ENCODE peak calls at places on chromosomes 3 and 15, in five cellular contexts. T, H, F, E and V are unnamed samples.

GRCh38 chr3:40018369-40018768 is 209.0 kb downstream of the MYRIP start:
- DNase-seq in F (no peak), H (no peak), T (no peak), E (no peak), V (no peak)

GRCh38 chr3:32901005-32901932 is 50.2 kb upstream of the CCR4 start:
- DNase-seq in H (no peak), F (no peak), E (no peak), T (no peak), V (no peak)

GRCh38 chr15:23797747-23798157 is 110.6 kb upstream of the NDN start:
- DNase-seq in T (no peak), F (no peak), H (no peak), E (no peak), V (no peak)

GRCh38 chr3:162586591-162586990 is 1090.0 kb downstream of the OTOL1 start:
- DNase-seq in E (no peak), T (no peak), H (no peak), F (peak; percentile 57), V (peak; percentile 71)

GRCh38 chr15:22811640-22812039 is 25.2 kb downstream of the NIPA1 start:
- DNase-seq in E (peak; percentile 64), T (no peak), F (peak; percentile 12), H (no peak), V (peak; percentile 37)

GRCh38 chr15:76336254-76337046 is at the start of gene ISL2:
- DNase-seq in F (peak; percentile 96), E (peak; percentile 97), H (peak; percentile 90), T (peak; percentile 89), V (peak; percentile 83)

GRCh38 chr3:188153498-188153948 is 434 bp upstream of the LPP start:
- DNase-seq in T (peak; percentile 87), E (peak; percentile 94), F (peak; percentile 97), H (peak; percentile 86), V (peak; percentile 98)

GRCh38 chr15:92095691-92096090 is 242.2 kb downstream of the SLCO3A1 start:
- DNase-seq in E (no peak), F (no peak), H (no peak), T (no peak), V (no peak)

GRCh38 chr3:102536479-102536878 is 101.7 kb downstream of the ZPLD1 start:
- DNase-seq in E (no peak), F (peak; percentile 33), H (peak; percentile 5), T (no peak), V (peak; percentile 39)

GRCh38 chr3:196519738-196520122 is 4.6 kb upstream of the SMCO1 start:
- DNase-seq in F (no peak), H (no peak), T (no peak), E (no peak), V (peak; percentile 22)

GRCh38 chr3:66397745-66398144 is 103.1 kb downstream of the LRIG1 start:
- DNase-seq in E (no peak), F (peak; percentile 34), T (no peak), H (no peak), V (no peak)

GRCh38 chr3:64571982-64572381 is 115.8 kb downstream of the ADAMTS9 start:
- DNase-seq in H (no peak), F (no peak), E (no peak), T (no peak), V (no peak)

GRCh38 chr3:124260206-124260915 is 268.4 kb upstream of the ROPN1 start:
- DNase-seq in F (peak; percentile 73), T (no peak), H (no peak), E (no peak), V (peak; percentile 93)

GRCh38 chr3:15982243-15982642 is 184.5 kb upstream of the ANKRD28 start:
- DNase-seq in E (no peak), H (no peak), T (no peak), F (no peak), V (no peak)

GRCh38 chr15:48086582-48086981 is 34.2 kb upstream of the SLC24A5 start:
- DNase-seq in E (no peak), F (no peak), H (no peak), T (no peak), V (no peak)

GRCh38 chr3:158093526-158093925 is 12.7 kb downstream of the SHOX2 start:
- DNase-seq in E (no peak), F (no peak), H (no peak), T (no peak), V (no peak)

GRCh38 chr3:53709856-53710674 is 136.2 kb downstream of the CHDH start:
- DNase-seq in T (peak; percentile 60), F (peak; percentile 53), E (peak; percentile 90), H (peak; percentile 71), V (peak; percentile 68)

GRCh38 chr3:134445631-134446030 is 40.2 kb downstream of the ANAPC13 start:
- DNase-seq in T (no peak), E (no peak), H (no peak), F (no peak), V (peak; percentile 86)

GRCh38 chr15:40313531-40314398 is 6.0 kb upstream of the PLCB2 start:
- DNase-seq in H (no peak), F (no peak), T (no peak), E (no peak), V (no peak)

GRCh38 chr3:25454411-25454927 is 26.4 kb downstream of the RARB start:
- DNase-seq in F (no peak), T (no peak), H (no peak), E (no peak), V (no peak)

GRCh38 chr3:49638445-49638844 is 35.7 kb upstream of the APEH start:
- DNase-seq in F (peak; percentile 31), T (no peak), E (no peak), H (no peak), V (peak; percentile 33)

GRCh38 chr3:107068980-107069379 is 308.3 kb upstream of the CCDC54 start:
- DNase-seq in H (no peak), T (no peak), F (peak; percentile 83), E (no peak), V (peak; percentile 50)

GRCh38 chr15:68578960-68579935 is at the start of gene CORO2B:
- DNase-seq in F (peak; percentile 47), T (no peak), H (no peak), E (peak; percentile 61), V (peak; percentile 48)

GRCh38 chr15:80735344-80735743 is 40.2 kb downstream of the ABHD17C start:
- DNase-seq in E (no peak), T (no peak), H (no peak), F (no peak), V (no peak)

GRCh38 chr15:70156781-70157261 is 59.1 kb upstream of the TLE3 start:
- DNase-seq in T (no peak), F (peak; percentile 34), E (no peak), H (no peak), V (peak; percentile 46)

GRCh38 chr15:88769161-88769971 is 33.9 kb upstream of the ACAN start:
- DNase-seq in F (peak; percentile 5), E (peak; percentile 69), T (no peak), H (no peak), V (no peak)

GRCh38 chr15:57118013-57118799 is 199.8 kb downstream of the TCF12 start:
- DNase-seq in F (peak; percentile 31), T (no peak), H (no peak), E (no peak), V (peak; percentile 55)

GRCh38 chr15:99993262-99993661 is 260.0 kb upstream of the LYSMD4 start:
- DNase-seq in F (no peak), E (no peak), T (no peak), H (no peak), V (no peak)

GRCh38 chr15:99992611-99993231 is 259.5 kb upstream of the LYSMD4 start:
- DNase-seq in F (no peak), E (no peak), H (no peak), T (no peak), V (no peak)

GRCh38 chr15:99996667-99997066 is 263.4 kb upstream of the LYSMD4 start:
- DNase-seq in F (no peak), T (no peak), E (no peak), H (no peak), V (no peak)

GRCh38 chr15:99993681-99994131 is 260.5 kb upstream of the LYSMD4 start:
- DNase-seq in E (no peak), F (no peak), T (no peak), H (no peak), V (no peak)

DNA sequence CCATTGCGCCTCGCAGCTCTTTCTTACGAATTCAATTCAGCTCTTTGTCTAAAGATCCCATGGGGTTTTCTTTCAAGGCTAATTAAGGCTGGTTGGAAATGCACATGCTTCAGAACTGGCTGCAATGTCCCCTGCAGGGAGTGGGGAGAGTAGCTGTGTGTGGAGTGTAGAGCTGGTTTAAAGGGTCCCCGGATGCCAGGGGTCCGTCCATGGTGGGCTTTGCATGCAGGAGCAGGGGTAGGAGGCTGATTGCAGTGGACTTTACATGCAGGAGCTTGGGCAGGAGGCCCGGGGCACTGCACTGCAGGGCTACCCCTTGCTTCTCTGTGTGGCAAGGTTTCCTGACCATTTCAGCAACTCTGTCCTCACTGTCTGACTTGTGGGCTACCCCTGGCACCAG is 261.6 kb upstream of the LYSMD4 start:
- DNase-seq in E (no peak), F (no peak), H (peak; percentile 63), T (no peak), V (no peak)
- H2AFZ ChIP-seq in E (no peak overlapping the region), F (no peak overlapping the region), H (no peak overlapping the region), T (no peak overlapping the region), V (no peak overlapping the region)

GRCh38 chr3:76038949-76039348 is 253.6 kb upstream of the ZNF717 start:
- DNase-seq in H (no peak), T (no peak), F (no peak), E (no peak), V (no peak)

GRCh38 chr3:76039431-76039830 is 254.1 kb upstream of the ZNF717 start:
- DNase-seq in F (peak; percentile 72), H (no peak), T (no peak), E (no peak), V (peak; percentile 48)

GRCh38 chr3:76028816-76029215 is 243.5 kb upstream of the ZNF717 start:
- DNase-seq in H (no peak), T (no peak), E (no peak), F (peak; percentile 54), V (no peak)

DNA sequence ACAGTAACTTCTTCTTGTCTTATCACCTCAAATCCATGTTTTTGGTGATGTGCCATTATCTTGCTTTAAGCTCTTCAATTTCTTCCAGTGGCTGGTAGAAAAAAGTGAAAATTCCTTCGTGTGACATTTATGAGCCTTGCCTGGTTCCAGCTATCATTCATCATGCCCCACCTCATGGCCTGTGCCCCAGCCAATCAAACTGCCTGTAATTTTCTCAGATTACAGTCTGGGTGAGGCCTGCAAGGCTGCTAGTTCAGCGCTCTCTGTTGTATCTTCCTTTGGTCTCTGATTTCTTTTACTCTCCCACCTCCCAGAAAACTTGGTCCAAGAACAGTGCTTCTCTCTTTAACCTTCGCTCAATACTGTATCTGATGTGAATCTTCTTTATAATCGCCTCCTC is 249.3 kb upstream of the ZNF717 start:
- DNase-seq in H (no peak), T (no peak), F (no peak), E (no peak), V (no peak)
- H3K27ac ChIP-seq in H (no peak overlapping the region), T (no peak overlapping the region), F (no peak overlapping the region), E (no peak overlapping the region), V (no peak overlapping the region)

DNA sequence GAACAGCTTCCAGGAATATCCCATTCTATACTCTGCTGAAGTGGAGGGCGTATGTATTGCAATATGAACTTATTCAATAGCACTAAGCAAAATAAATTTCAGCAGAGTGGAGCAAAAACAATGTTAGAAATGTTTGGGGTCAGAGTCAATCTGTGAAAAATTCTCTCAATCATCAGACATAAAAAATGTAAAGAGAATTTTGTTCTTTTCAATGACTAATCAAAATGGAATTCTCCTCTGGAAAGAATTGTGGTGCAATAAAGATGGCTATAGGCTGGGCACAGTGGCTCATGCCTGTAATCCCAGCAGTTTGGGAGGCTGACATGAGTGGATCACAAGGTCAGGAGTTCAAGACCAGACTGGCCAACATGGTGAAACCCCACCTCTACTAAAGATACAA is 84.6 kb downstream of the NCEH1 start:
- DNase-seq in E (no peak), H (no peak), F (peak; percentile 74), T (no peak), V (no peak)
- H2AK5ac ChIP-seq in E (no peak overlapping the region), H (no peak overlapping the region), F (no peak overlapping the region), T (no peak overlapping the region), V (no peak overlapping the region)

GRCh38 chr15:64459382-64459781 is 996 bp upstream of the ZNF609 start:
- DNase-seq in E (no peak), H (no peak), F (no peak), T (no peak), V (no peak)
- H2AFZ ChIP-seq in E (no peak overlapping the region), H (no peak overlapping the region), F (no peak overlapping the region), T (no peak overlapping the region), V (no peak overlapping the region)